ENCODE peak calls at places on chromosomes 1 and 21, in seven cellular contexts. H, K, N, I, L, U and S are unnamed samples.

GRCh38 chr1:30707412-30708360 is 15.7 kb downstream of the MATN1 start:
- DNase-seq in K (peak; percentile 38), H (peak; percentile 48), L (peak; percentile 90), U (peak; percentile 84), I (peak; percentile 94), N (no peak), S (peak; percentile 45)

GRCh38 chr1:92909321-92909720 is 51.9 kb downstream of the DIPK1A start:
- DNase-seq in L (no peak), N (no peak), U (no peak), I (no peak), K (no peak), H (peak; percentile 49), S (no peak)

GRCh38 chr1:6348511-6349191 is 44.9 kb downstream of the ACOT7 start:
- DNase-seq in I (no peak), K (no peak), H (no peak), L (no peak), N (no peak), U (no peak), S (no peak)

GRCh38 chr21:37734846-37735245 is 181.4 kb downstream of the KCNJ6 start:
- DNase-seq in K (no peak), N (no peak), H (no peak), U (no peak), L (no peak), I (no peak), S (no peak)

GRCh38 chr1:231487019-231487418 is 41.5 kb upstream of the TSNAX start:
- DNase-seq in U (no peak), N (no peak), L (no peak), H (no peak), I (no peak), K (peak; percentile 71), S (no peak)

GRCh38 chr1:220775238-220775853 is 11.4 kb upstream of the MTARC1 start:
- DNase-seq in N (no peak), I (peak; percentile 66), H (no peak), L (peak; percentile 56), K (peak; percentile 16), U (peak; percentile 56), S (peak; percentile 52)

GRCh38 chr1:63731117-63732043 is 42.4 kb upstream of the ROR1 start:
- DNase-seq in I (no peak), K (no peak), H (peak; percentile 81), L (no peak), N (no peak), U (no peak), S (no peak)

GRCh38 chr21:42548687-42549406 is 35.2 kb downstream of the SLC37A1 start:
- DNase-seq in I (no peak), K (no peak), U (no peak), L (no peak), N (no peak), H (no peak), S (no peak)

GRCh38 chr1:7228252-7228961 is 443.2 kb downstream of the CAMTA1 start:
- DNase-seq in K (no peak), N (no peak), H (no peak), I (no peak), U (no peak), L (no peak), S (no peak)

GRCh38 chr1:210841926-210842625 is 291.9 kb downstream of the KCNH1 start:
- DNase-seq in N (no peak), U (no peak), K (no peak), L (no peak), I (no peak), H (no peak), S (no peak)

GRCh38 chr1:183609313-183609712 is 19.1 kb upstream of the NCF2 start:
- DNase-seq in N (no peak), I (no peak), U (peak; percentile 63), H (no peak), K (peak; percentile 43), L (peak; percentile 49), S (peak; percentile 82)

GRCh38 chr1:150151291-150152181 is 1.8 kb downstream of the PLEKHO1 start:
- DNase-seq in I (no peak), H (no peak), N (no peak), L (peak; percentile 42), K (no peak), U (no peak), S (no peak)

GRCh38 chr1:30657131-30658013 is 66.0 kb downstream of the MATN1 start:
- DNase-seq in I (no peak), L (no peak), U (no peak), H (peak; percentile 35), N (no peak), K (no peak), S (no peak)

GRCh38 chr1:177132141-177132540 is 32.4 kb downstream of the ASTN1 start:
- DNase-seq in I (no peak), H (no peak), N (no peak), U (no peak), L (no peak), K (no peak), S (no peak)

GRCh38 chr1:230149751-230150584 is 82.9 kb downstream of the GALNT2 start:
- DNase-seq in I (no peak), U (peak; percentile 71), N (peak; percentile 60), K (no peak), L (no peak), H (no peak), S (no peak)

GRCh38 chr1:161478985-161479384 is 26.3 kb upstream of the FCGR2A start:
- DNase-seq in K (no peak), I (no peak), N (no peak), H (no peak), U (no peak), L (no peak), S (no peak)

GRCh38 chr1:236261033-236261432 is 20.7 kb downstream of the ERO1B start:
- DNase-seq in K (no peak), N (no peak), I (no peak), L (no peak), U (no peak), H (no peak), S (no peak)

GRCh38 chr1:162988869-162989268 is 80.3 kb upstream of the RGS4 start:
- DNase-seq in I (peak; percentile 45), K (peak; percentile 2), U (no peak), L (no peak), N (no peak), H (peak; percentile 15), S (no peak)

GRCh38 chr1:81157686-81158085 is 643.0 kb upstream of the ADGRL2 start:
- DNase-seq in U (no peak), L (no peak), N (no peak), H (no peak), K (no peak), I (no peak), S (no peak)

GRCh38 chr1:206039046-206039929 is 13.7 kb upstream of the RHEX start:
- DNase-seq in L (no peak), K (no peak), U (no peak), I (peak; percentile 41), N (no peak), H (no peak), S (no peak)

GRCh38 chr1:43873851-43874250 is 59.8 kb upstream of the ARTN start:
- DNase-seq in I (no peak), L (no peak), N (no peak), K (no peak), H (no peak), U (no peak), S (no peak)
- TF ChIP-seq JUND in I (no peak), L (no peak), N (no peak), K (no peak), H (no peak), U (no peak), S (no peak)

DNA sequence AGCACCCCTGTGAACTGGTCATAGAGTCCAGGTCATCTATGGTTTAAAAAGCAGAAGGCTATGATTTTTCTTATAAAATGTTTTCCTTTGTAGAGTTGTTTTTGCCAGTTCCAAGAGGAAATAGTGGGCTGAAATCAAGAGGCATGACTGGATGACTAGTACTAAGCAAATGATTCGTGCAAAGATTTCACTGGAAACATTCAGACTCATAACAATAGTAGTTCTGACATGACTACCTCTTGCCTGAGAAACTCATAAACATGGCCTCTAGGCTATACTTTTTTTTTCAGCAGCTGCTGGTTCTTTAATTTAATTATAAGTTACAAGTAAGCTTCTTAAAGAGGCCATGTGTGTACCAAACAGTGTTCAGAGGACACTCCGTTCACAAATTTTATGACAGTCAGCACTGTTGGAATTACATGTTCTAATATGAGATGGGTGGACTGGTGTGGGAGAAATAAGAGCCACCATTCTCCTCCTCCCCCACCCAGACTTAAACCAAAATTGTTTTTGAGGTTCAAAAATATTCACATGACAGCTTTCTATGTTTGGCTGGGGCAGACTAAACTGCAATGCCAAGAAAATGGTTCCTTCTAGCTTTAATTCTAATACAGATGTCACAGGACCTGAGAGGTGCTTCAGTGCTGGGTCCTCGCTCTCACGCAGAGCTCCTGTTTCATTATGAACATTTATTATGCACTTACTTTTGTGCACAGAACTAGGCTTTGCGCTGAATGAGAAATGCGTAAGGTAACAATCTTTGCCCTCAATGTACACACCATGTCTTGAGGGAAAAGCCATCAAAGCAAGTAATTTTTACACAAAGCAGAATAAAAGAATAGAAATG is 147.4 kb downstream of the ZC3H11B start:
- DNase-seq in N (peak; percentile 43), K (no peak), I (no peak), U (no peak), L (no peak), H (no peak), S (no peak)
- TF ChIP-seq JUND in N (peak; percentile 64), K (no peak), I (no peak), U (no peak), L (no peak), H (no peak), S (no peak)

DNA sequence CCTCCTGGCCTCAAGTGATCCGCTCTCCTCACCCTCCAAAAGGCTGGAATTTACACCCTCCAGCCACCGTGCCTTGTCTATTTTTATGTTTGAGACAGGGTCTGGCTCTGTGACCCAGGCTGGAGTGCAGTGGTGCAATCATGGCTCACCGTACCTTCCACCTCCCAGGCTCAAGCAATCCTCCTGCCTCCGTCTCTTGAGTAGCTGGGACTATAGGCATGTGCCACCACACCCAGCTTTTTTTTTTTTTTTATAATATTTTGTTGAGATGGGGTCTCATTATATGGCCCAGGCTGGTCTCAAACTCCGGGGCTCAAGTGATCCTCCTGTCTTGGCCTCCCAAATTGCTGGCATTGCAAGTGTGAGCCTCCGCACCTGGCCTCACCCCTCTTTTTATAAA is 38.8 kb downstream of the TRPM2 start:
- DNase-seq in K (no peak), H (no peak), U (no peak), N (no peak), L (no peak), I (no peak), S (no peak)
- TF ChIP-seq JUND in K (no peak), H (no peak), U (no peak), N (no peak), L (no peak), I (no peak), S (no peak)

DNA sequence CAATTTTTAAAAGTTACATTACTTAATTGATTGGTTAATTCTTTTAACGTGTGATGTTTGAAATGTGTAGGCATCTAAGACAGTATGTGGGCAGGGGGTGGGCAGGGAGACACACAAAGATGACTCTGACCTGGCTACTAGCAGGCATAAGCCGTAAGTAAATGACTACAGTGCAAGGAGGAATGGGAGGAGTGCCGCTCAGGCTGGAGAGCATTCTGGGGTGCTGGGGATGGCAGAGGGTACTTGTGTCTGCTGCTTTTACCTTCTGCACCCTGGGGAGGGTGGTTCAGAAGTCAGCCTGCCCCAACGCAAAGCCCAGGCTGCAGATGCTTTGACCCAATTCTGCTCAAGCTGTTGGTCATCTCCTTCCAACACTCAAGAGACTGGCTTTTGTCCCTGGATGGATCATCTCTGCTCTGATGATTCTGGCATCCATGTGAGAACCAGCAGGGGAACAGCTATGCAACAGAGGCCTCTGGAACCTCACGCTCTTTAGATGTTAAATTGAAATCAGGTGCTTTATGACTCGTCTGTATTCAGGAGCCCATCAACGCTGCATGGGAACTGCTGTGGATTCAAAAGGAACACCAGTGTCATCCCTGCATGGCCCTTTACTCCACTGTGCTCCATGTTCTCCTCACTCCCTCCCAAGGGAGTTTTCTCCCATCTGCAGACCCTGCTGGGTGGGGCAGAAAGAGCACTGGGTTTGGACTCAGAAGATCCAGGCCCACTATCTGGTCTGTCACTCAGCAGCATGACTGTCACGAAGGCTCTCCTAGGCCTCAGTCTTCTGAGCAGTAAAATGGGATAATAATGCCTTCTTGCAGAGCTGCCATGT is 78.8 kb downstream of the FAM78B start:
- DNase-seq in K (no peak), L (no peak), I (no peak), H (no peak), N (no peak), U (no peak), S (no peak)
- TF ChIP-seq JUND in K (no peak), L (no peak), I (no peak), H (no peak), N (no peak), U (no peak), S (no peak)